ENCODE peak calls at places on chromosomes 7 and 10, in nine cellular contexts. C, N, H, E, B, D, I, Q and M are unnamed samples.

GRCh38 chr7:13279854-13280435 is 592.5 kb downstream of the ARL4A start:
- DNase-seq in C (peak), N (peak), H (no peak), E (peak), B (no peak), D (no peak), I (peak), Q (no peak), M (peak)

GRCh38 chr10:76509501-76509900 is 1078.1 kb downstream of the LRMDA start:
- DNase-seq in C (no peak), N (no peak), H (no peak), E (no peak), B (no peak), D (no peak), I (no peak), Q (no peak), M (no peak)

GRCh38 chr10:125023862-125024495 is 82.1 kb downstream of the ZRANB1 start:
- DNase-seq in C (peak), N (no peak), H (no peak), E (no peak), B (no peak), D (no peak), I (no peak), Q (no peak), M (no peak)

GRCh38 chr7:150811-151221 is 41.6 kb upstream of the FAM20C start:
- DNase-seq in C (no peak), N (no peak), H (no peak), E (no peak), B (peak), D (no peak), I (no peak), Q (no peak), M (no peak)

GRCh38 chr10:119312241-119312640 is 104.9 kb downstream of the GRK5 start:
- DNase-seq in C (no peak), N (no peak), H (no peak), E (no peak), B (no peak), D (no peak), I (no peak), Q (no peak), M (no peak)

GRCh38 chr7:113118074-113118959 is at the start of gene SMIM30:
- DNase-seq in C (peak), N (peak), H (peak), E (peak), B (peak), D (peak), I (peak), Q (peak), M (peak)

GRCh38 chr7:148650232-148650858 is 48.4 kb upstream of the CUL1 start:
- DNase-seq in C (no peak), N (no peak), H (peak), E (peak), B (no peak), D (no peak), I (no peak), Q (no peak), M (no peak)

GRCh38 chr7:86748843-86749720 is 105.4 kb downstream of the GRM3 start:
- DNase-seq in C (no peak), N (no peak), H (no peak), E (no peak), B (no peak), D (no peak), I (no peak), Q (no peak), M (no peak)

GRCh38 chr10:6050801-6051445 is 11.2 kb downstream of the IL2RA start:
- DNase-seq in C (no peak), N (no peak), H (peak), E (peak), B (peak), D (peak), I (peak), Q (peak), M (no peak)

GRCh38 chr10:7720478-7720877 is 17.4 kb downstream of the ITIH2 start:
- DNase-seq in C (no peak), N (no peak), H (no peak), E (no peak), B (no peak), D (no peak), I (no peak), Q (no peak), M (no peak)

GRCh38 chr7:295155-296154 is 5.5 kb downstream of the FOXL3 start:
- DNase-seq in C (no peak), N (no peak), H (no peak), E (no peak), B (no peak), D (no peak), I (no peak), Q (no peak), M (no peak)

GRCh38 chr7:155625557-155625956 is 18.9 kb upstream of the RBM33 start:
- DNase-seq in C (no peak), N (no peak), H (no peak), E (no peak), B (no peak), D (no peak), I (no peak), Q (no peak), M (no peak)

GRCh38 chr10:79981673-79982485 is 33.0 kb upstream of the SFTPD start:
- DNase-seq in C (peak), N (peak), H (no peak), E (peak), B (peak), D (no peak), I (peak), Q (no peak), M (peak)

GRCh38 chr7:36526720-36527548 is 137.3 kb downstream of the ANLN start:
- DNase-seq in C (peak), N (peak), H (peak), E (peak), B (peak), D (no peak), I (no peak), Q (no peak), M (no peak)

GRCh38 chr7:13420711-13421110 is 568.8 kb downstream of the ETV1 start:
- DNase-seq in C (no peak), N (no peak), H (no peak), E (no peak), B (no peak), D (no peak), I (no peak), Q (no peak), M (no peak)

GRCh38 chr7:1087952-1088920 is at the start of gene GPER1:
- DNase-seq in C (no peak), N (peak), H (no peak), E (peak), B (no peak), D (no peak), I (no peak), Q (no peak), M (no peak)

GRCh38 chr10:29517352-29517923 is 117.3 kb downstream of the SVIL start:
- DNase-seq in C (no peak), N (peak), H (no peak), E (peak), B (peak), D (no peak), I (no peak), Q (no peak), M (no peak)

GRCh38 chr10:108014145-108014901 is 849.8 kb upstream of the SORCS1 start:
- DNase-seq in C (no peak), N (no peak), H (no peak), E (no peak), B (no peak), D (no peak), I (no peak), Q (no peak), M (no peak)

GRCh38 chr10:61992059-61992460 is 90.6 kb downstream of the ARID5B start:
- DNase-seq in C (no peak), N (no peak), H (no peak), E (peak), B (no peak), D (no peak), I (no peak), Q (no peak), M (no peak)

GRCh38 chr10:32786968-32787367 is 171.1 kb downstream of the ITGB1 start:
- DNase-seq in C (no peak), N (no peak), H (no peak), E (no peak), B (no peak), D (no peak), I (no peak), Q (no peak), M (no peak)

GRCh38 chr7:55132550-55132889 is 113.7 kb downstream of the EGFR start:
- DNase-seq in C (no peak), N (no peak), H (no peak), E (no peak), B (no peak), D (no peak), I (no peak), Q (no peak), M (no peak)

GRCh38 chr10:111739160-111739712 is 444.3 kb downstream of the GPAM start:
- DNase-seq in C (no peak), N (no peak), H (no peak), E (no peak), B (no peak), D (no peak), I (no peak), Q (no peak), M (no peak)

GRCh38 chr7:134527979-134528371 is 608 bp downstream of the AKR1B10 start:
- DNase-seq in C (no peak), N (no peak), H (no peak), E (peak), B (no peak), D (no peak), I (no peak), Q (no peak), M (no peak)

GRCh38 chr7:29496355-29497020 is 67.1 kb upstream of the PRR15 start:
- DNase-seq in C (peak), N (no peak), H (no peak), E (no peak), B (no peak), D (no peak), I (no peak), Q (no peak), M (peak)

GRCh38 chr7:80047032-80047431 is 87.6 kb upstream of the GNAI1 start:
- DNase-seq in C (peak), N (no peak), H (no peak), E (peak), B (no peak), D (no peak), I (no peak), Q (no peak), M (no peak)

GRCh38 chr10:29858352-29859267 is 200.8 kb downstream of the JCAD start:
- DNase-seq in C (no peak), N (peak), H (no peak), E (peak), B (peak), D (no peak), I (no peak), Q (no peak), M (no peak)

GRCh38 chr10:118662228-118663035 is 67.0 kb upstream of the PRLHR start:
- DNase-seq in C (peak), N (no peak), H (no peak), E (no peak), B (no peak), D (no peak), I (no peak), Q (no peak), M (no peak)

GRCh38 chr10:113132651-113133088 is 182.6 kb downstream of the TCF7L2 start:
- DNase-seq in C (no peak), N (no peak), H (peak), E (peak), B (no peak), D (no peak), I (no peak), Q (no peak), M (no peak)

GRCh38 chr7:95531605-95532004 is 45.9 kb downstream of the ASB4 start:
- DNase-seq in C (no peak), N (no peak), H (no peak), E (no peak), B (no peak), D (no peak), I (no peak), Q (no peak), M (no peak)

GRCh38 chr7:121020652-121021051 is 32.1 kb downstream of the CPED1 start:
- DNase-seq in C (no peak), N (no peak), H (peak), E (peak), B (peak), D (no peak), I (no peak), Q (no peak), M (no peak)